ENCODE peak calls at places on chromosomes 16 and 17, in ten cellular contexts. Z is prostate gland, S is psoas muscle, C is Peyer's patch, U is transverse colon, F is heart right ventricle, J is tibial artery, O is A673, Y is IMR-90, H is left lung. G is an unnamed sample.

GRCh38 chr16:30010817-30011504 is at the start of gene DOC2A:
- DNase-seq in Z (no peak), S (no peak), C (no peak), U (no peak), F (no peak), J (no peak), O (peak; percentile 60), Y (no peak), H (peak; percentile 74), G (no peak)

GRCh38 chr17:81428121-81428515 is 32.9 kb downstream of the BAHCC1 start:
- DNase-seq in Z (no peak), S (peak; percentile 60), C (no peak), U (peak; percentile 52), F (no peak), J (no peak), O (peak; percentile 62), Y (no peak), H (no peak), G (peak; percentile 91)

GRCh38 chr17:72587773-72588511 is 467.1 kb downstream of the SOX9 start:
- DNase-seq in Z (no peak), S (no peak), C (no peak), U (peak; percentile 49), F (no peak), J (no peak), O (no peak), Y (peak; percentile 64), H (no peak), G (no peak)

GRCh38 chr16:970766-971581 is at the start of gene LMF1:
- DNase-seq in Z (peak; percentile 93), S (peak; percentile 94), C (peak; percentile 93), U (peak; percentile 97), F (peak; percentile 92), J (peak; percentile 90), O (peak; percentile 90), Y (peak; percentile 79), H (peak; percentile 99), G (peak; percentile 87)

GRCh38 chr16:17318200-17318599 is 152.6 kb downstream of the XYLT1 start:
- DNase-seq in Z (peak; percentile 32), S (no peak), C (no peak), U (no peak), F (no peak), J (peak; percentile 49), O (no peak), Y (peak; percentile 47), H (no peak), G (no peak)

GRCh38 chr17:78498848-78499247 is 78.3 kb downstream of the DNAH17 start:
- DNase-seq in Z (no peak), S (no peak), C (no peak), U (no peak), F (no peak), J (no peak), O (no peak), Y (no peak), H (no peak), G (no peak)

GRCh38 chr17:49471769-49472168 is 23.3 kb upstream of the NGFR start:
- DNase-seq in Z (no peak), S (no peak), C (no peak), U (no peak), F (no peak), J (no peak), O (no peak), Y (no peak), H (no peak), G (no peak)

GRCh38 chr16:29743827-29744531 is 1.8 kb downstream of the C16orf54 start:
- DNase-seq in Z (peak; percentile 68), S (no peak), C (peak; percentile 31), U (peak; percentile 28), F (no peak), J (no peak), O (no peak), Y (no peak), H (no peak), G (no peak)

GRCh38 chr17:73801455-73802100 is 157.3 kb upstream of the SDK2 start:
- DNase-seq in Z (no peak), S (no peak), C (no peak), U (no peak), F (no peak), J (no peak), O (no peak), Y (no peak), H (no peak), G (no peak)

DNA sequence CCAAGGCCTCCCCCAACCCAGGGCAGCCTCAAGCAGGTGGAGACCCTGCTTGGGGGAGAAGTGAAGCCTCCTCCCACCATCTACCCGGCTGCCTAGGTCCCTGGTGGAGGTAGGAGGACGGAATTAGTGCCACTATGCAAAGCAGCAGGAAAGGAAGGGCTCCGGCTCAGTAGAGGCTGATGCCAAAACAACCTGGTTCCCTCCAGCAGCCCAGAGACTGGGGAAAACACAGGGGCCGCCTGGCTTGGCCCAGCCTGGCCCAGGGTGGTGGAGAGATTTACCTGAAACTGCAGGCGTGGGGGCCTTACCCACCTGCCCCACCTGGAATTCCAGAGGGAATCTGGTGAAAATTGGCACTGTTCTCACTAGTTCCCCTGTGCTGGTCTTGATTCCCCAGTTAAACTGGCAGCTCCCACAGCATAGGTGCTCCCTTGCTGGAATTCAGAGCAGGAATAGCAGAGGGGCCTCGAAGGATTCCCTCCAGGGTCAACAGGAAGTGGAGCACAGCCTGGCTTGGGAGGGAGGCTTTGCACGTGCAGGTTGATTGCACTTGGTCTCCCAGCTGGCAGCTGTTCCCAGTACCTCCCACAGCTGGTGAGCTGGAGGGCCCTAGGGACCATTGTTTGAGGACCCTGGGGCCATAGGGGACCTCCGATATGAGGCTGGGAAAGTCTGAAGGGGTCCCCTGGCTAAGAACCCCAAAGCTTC is 4.5 kb downstream of the CD79B start:
- DNase-seq in Z (no peak), S (no peak), C (peak; percentile 70), U (no peak), F (no peak), J (no peak), O (no peak), Y (no peak), H (peak; percentile 35), G (peak; percentile 38)
- H3K4me3 ChIP-seq in Z (no peak overlapping the region), S (no peak overlapping the region), C (no peak overlapping the region), U (no peak overlapping the region), F (no peak overlapping the region), J (no peak overlapping the region), O (no peak overlapping the region), Y (no peak overlapping the region), H (no peak overlapping the region), G (no peak overlapping the region)

DNA sequence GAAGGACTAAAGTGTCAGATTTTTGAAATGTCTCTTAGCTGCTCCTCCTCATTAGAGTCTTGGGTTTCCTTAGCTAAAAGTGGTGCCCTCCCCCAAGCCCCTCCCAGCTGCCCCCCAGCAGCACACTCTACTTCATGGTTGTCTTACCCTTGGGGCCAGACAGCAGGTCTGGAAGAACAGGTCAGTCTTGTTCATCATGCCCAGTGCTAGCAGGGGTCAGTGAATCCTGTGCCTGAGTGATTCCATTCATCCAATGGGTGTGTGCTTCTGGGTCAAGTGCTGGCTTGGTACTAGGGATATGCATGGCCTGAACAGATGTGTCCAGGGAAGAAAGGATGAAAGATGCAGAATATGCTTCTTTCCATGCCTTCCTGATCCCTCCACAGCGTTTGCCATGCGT is 93.2 kb downstream of the GNAO1 start:
- DNase-seq in Z (no peak), S (no peak), C (no peak), U (no peak), F (no peak), J (no peak), O (no peak), Y (no peak), H (no peak), G (no peak)
- H3K4me1 ChIP-seq in Z (no peaks in the 10 kb centered on the region), S (no peaks in the 10 kb centered on the region), C (no peaks in the 10 kb centered on the region), U (no peaks in the 10 kb centered on the region), F (no peaks in the 10 kb centered on the region), J (no peaks in the 10 kb centered on the region), O (no peaks in the 10 kb centered on the region), Y (no peaks in the 10 kb centered on the region), H (no peaks in the 10 kb centered on the region), G (no peaks in the 10 kb centered on the region)

GRCh38 chr17:28471127-28471453 is 2.4 kb upstream of the SLC13A2 start:
- DNase-seq in Z (no peak), S (no peak), C (no peak), U (no peak), F (no peak), J (no peak), O (no peak), Y (no peak), H (no peak), G (no peak)

GRCh38 chr17:28471531-28472342 is 1.7 kb upstream of the SLC13A2 start:
- DNase-seq in Z (no peak), S (no peak), C (no peak), U (no peak), F (no peak), J (no peak), O (no peak), Y (no peak), H (no peak), G (no peak)

GRCh38 chr17:28473542-28473941 is at the start of gene SLC13A2:
- DNase-seq in Z (no peak), S (no peak), C (no peak), U (peak; percentile 64), F (no peak), J (no peak), O (no peak), Y (no peak), H (no peak), G (no peak)

GRCh38 chr17:28474035-28474640 is 694 bp downstream of the SLC13A2 start:
- DNase-seq in Z (no peak), S (no peak), C (no peak), U (no peak), F (no peak), J (no peak), O (no peak), Y (no peak), H (no peak), G (no peak)

DNA sequence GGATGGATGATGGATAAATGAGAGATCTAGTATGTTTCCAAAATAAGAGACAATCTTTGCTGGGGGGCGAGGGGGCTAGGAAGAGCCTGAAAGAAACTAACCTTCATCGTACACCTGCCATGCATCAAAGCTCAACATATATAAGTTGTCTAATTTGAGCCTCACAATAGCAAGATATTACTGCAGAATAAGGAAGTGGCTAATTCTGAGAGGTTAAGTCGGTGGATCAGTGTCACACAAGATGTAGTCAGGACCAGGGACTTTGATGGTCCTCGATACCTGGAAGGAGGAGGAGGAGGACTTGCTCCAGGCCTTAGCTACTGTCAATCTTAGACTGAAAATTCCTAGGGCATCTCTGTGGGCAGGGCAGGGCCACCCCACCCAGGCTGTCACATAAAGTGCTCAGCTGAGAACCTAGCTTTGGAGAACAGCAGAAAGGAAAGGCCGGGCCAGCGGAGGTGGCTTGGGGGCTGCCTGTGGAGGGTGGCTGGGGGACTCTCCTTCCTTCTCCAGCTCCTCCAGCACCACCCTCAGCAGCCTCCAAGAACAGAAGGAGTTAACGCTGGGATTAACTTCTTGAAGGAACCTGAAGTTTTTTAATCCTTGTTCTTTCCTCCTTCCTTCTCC is 460 bp upstream of the SLC13A2 start:
- DNase-seq in Z (no peak), S (no peak), C (no peak), U (no peak), F (no peak), J (no peak), O (no peak), Y (no peak), H (no peak), G (no peak)
- H3K27ac ChIP-seq in Z (no peak overlapping the region), S (no peak overlapping the region), C (peak overlapping the region; percentile 62), U (peak overlapping the region; percentile 62), F (no peak overlapping the region), J (no peak overlapping the region), O (no peak overlapping the region), Y (no peak overlapping the region), H (no peak overlapping the region), G (no peak overlapping the region)

GRCh38 chr17:7046127-7046724 is 2.3 kb upstream of the SLC16A11 start:
- DNase-seq in Z (peak; percentile 92), S (no peak), C (peak; percentile 67), U (peak; percentile 95), F (no peak), J (no peak), O (no peak), Y (no peak), H (peak; percentile 86), G (no peak)
- H3K4me3 ChIP-seq in Z (peak overlapping the region; percentile 33), S (peak overlapping the region; percentile 57), C (peak overlapping the region; percentile 26), U (peak overlapping the region; percentile 17), F (no peak overlapping the region), J (no peak overlapping the region), O (peak overlapping the region; percentile 9), Y (no peak overlapping the region), H (peak overlapping the region; percentile 6), G (no peak overlapping the region)